ENCODE peak calls at places on chromosomes 5 and 9, in four cellular contexts. T is tibial nerve; I is endothelial cell; P is stimulated activated CD8-positive, alpha-beta memory T cell treated with anti-CD3 and anti-CD28 coated beads, Interleukin-15, amount 100 ng/mL, for 24 hours. U is an unnamed sample.

GRCh38 chr9:110969971-110970381 is 68.3 kb downstream of the LPAR1 start:
- DNase-seq in T (no peak), I (no peak), P (no peak), U (no peak)

GRCh38 chr5:127014573-127014972 is 15.8 kb downstream of the MARCHF3 start:
- DNase-seq in T (no peak), I (no peak), P (no peak), U (no peak)

GRCh38 chr9:82584349-82584846 is 478.5 kb downstream of the RASEF start:
- DNase-seq in T (no peak), I (no peak), P (no peak), U (no peak)

GRCh38 chr5:18977880-18978279 is 1010.1 kb downstream of the CDH18 start:
- DNase-seq in T (no peak), I (no peak), P (no peak), U (no peak)

GRCh38 chr9:2234371-2234893 is 219.3 kb downstream of the SMARCA2 start:
- DNase-seq in T (no peak), I (no peak), P (no peak), U (no peak)

GRCh38 chr5:1915316-1915715 is 32.6 kb upstream of the IRX4 start:
- DNase-seq in T (no peak), I (no peak), P (no peak), U (no peak)

GRCh38 chr9:137114613-137115393 is at the start of gene DPP7:
- DNase-seq in T (peak; percentile 55), I (no peak), P (peak; percentile 63), U (no peak)

GRCh38 chr5:149932445-149933350 is 11.9 kb downstream of the PDE6A start:
- DNase-seq in T (no peak), I (peak; percentile 20), P (no peak), U (no peak)

GRCh38 chr9:92715488-92716231 is 45.7 kb upstream of the IPPK start:
- DNase-seq in T (no peak), I (no peak), P (no peak), U (no peak)

GRCh38 chr9:17528859-17529258 is 50.0 kb upstream of the SH3GL2 start:
- DNase-seq in T (no peak), I (no peak), P (no peak), U (no peak)

GRCh38 chr5:132952829-132953228 is 10.6 kb downstream of the AFF4 start:
- DNase-seq in T (no peak), I (no peak), P (no peak), U (no peak)

GRCh38 chr5:156094001-156094400 is 233.0 kb upstream of the SGCD start:
- DNase-seq in T (no peak), I (no peak), P (no peak), U (no peak)